ENCODE peak calls at places on chromosomes 6 and 20, in six cellular contexts. One of them, this sample, is unnamed.

GRCh38 chr6:75145976-75146375 is 59.9 kb downstream of the COL12A1 start:
- DNase-seq in NCI-H2081: no peak
- DNase-seq in omental fat pad: no peak
- DNase-seq in HTR-8/SVneo: no peak
- DNase-seq in EL: no peak
- DNase-seq in stimulated activated CD8-positive, alpha-beta memory T cell treated with anti-CD3 and anti-CD28 coated beads, Interleukin-12 subunit alpha, Interleukin-12 subunit beta, amount 100 ng/mL, for 4 hours: no peak
- DNase-seq in this sample: no peak

GRCh38 chr6:128932061-128932460 is 49.1 kb downstream of the LAMA2 start:
- DNase-seq in NCI-H2081: no peak
- DNase-seq in omental fat pad: no peak
- DNase-seq in HTR-8/SVneo: peak
- DNase-seq in EL: peak
- DNase-seq in stimulated activated CD8-positive, alpha-beta memory T cell treated with anti-CD3 and anti-CD28 coated beads, Interleukin-12 subunit alpha, Interleukin-12 subunit beta, amount 100 ng/mL, for 4 hours: no peak
- DNase-seq in this sample: no peak

GRCh38 chr6:157300006-157300405 is 23.3 kb downstream of the TMEM242 start:
- DNase-seq in NCI-H2081: no peak
- DNase-seq in omental fat pad: no peak
- DNase-seq in HTR-8/SVneo: no peak
- DNase-seq in EL: no peak
- DNase-seq in stimulated activated CD8-positive, alpha-beta memory T cell treated with anti-CD3 and anti-CD28 coated beads, Interleukin-12 subunit alpha, Interleukin-12 subunit beta, amount 100 ng/mL, for 4 hours: no peak
- DNase-seq in this sample: no peak

GRCh38 chr6:14475306-14475705 is 357.7 kb downstream of the CD83 start:
- DNase-seq in NCI-H2081: no peak
- DNase-seq in omental fat pad: no peak
- DNase-seq in HTR-8/SVneo: no peak
- DNase-seq in EL: no peak
- DNase-seq in stimulated activated CD8-positive, alpha-beta memory T cell treated with anti-CD3 and anti-CD28 coated beads, Interleukin-12 subunit alpha, Interleukin-12 subunit beta, amount 100 ng/mL, for 4 hours: no peak
- DNase-seq in this sample: no peak

GRCh38 chr6:38684244-38684643 is 18.7 kb downstream of the GLO1 start:
- DNase-seq in NCI-H2081: no peak
- DNase-seq in omental fat pad: no peak
- DNase-seq in HTR-8/SVneo: no peak
- DNase-seq in EL: no peak
- DNase-seq in stimulated activated CD8-positive, alpha-beta memory T cell treated with anti-CD3 and anti-CD28 coated beads, Interleukin-12 subunit alpha, Interleukin-12 subunit beta, amount 100 ng/mL, for 4 hours: no peak
- DNase-seq in this sample: no peak

GRCh38 chr6:11143394-11144371 is 32.2 kb upstream of the ERVFRD-1 start:
- DNase-seq in NCI-H2081: no peak
- DNase-seq in omental fat pad: peak
- DNase-seq in HTR-8/SVneo: peak
- DNase-seq in EL: peak
- DNase-seq in stimulated activated CD8-positive, alpha-beta memory T cell treated with anti-CD3 and anti-CD28 coated beads, Interleukin-12 subunit alpha, Interleukin-12 subunit beta, amount 100 ng/mL, for 4 hours: no peak
- DNase-seq in this sample: no peak

GRCh38 chr6:20830576-20830975 is 296.3 kb downstream of the CDKAL1 start:
- DNase-seq in NCI-H2081: no peak
- DNase-seq in omental fat pad: no peak
- DNase-seq in HTR-8/SVneo: no peak
- DNase-seq in EL: no peak
- DNase-seq in stimulated activated CD8-positive, alpha-beta memory T cell treated with anti-CD3 and anti-CD28 coated beads, Interleukin-12 subunit alpha, Interleukin-12 subunit beta, amount 100 ng/mL, for 4 hours: no peak
- DNase-seq in this sample: no peak

GRCh38 chr20:10653593-10654288 is 20.1 kb downstream of the JAG1 start:
- DNase-seq in NCI-H2081: no peak
- DNase-seq in omental fat pad: no peak
- DNase-seq in HTR-8/SVneo: no peak
- DNase-seq in EL: peak
- DNase-seq in stimulated activated CD8-positive, alpha-beta memory T cell treated with anti-CD3 and anti-CD28 coated beads, Interleukin-12 subunit alpha, Interleukin-12 subunit beta, amount 100 ng/mL, for 4 hours: no peak
- DNase-seq in this sample: peak

GRCh38 chr6:1394591-1395463 is 5.5 kb downstream of the FOXF2 start:
- DNase-seq in NCI-H2081: no peak
- DNase-seq in omental fat pad: no peak
- DNase-seq in HTR-8/SVneo: no peak
- DNase-seq in EL: peak
- DNase-seq in stimulated activated CD8-positive, alpha-beta memory T cell treated with anti-CD3 and anti-CD28 coated beads, Interleukin-12 subunit alpha, Interleukin-12 subunit beta, amount 100 ng/mL, for 4 hours: no peak
- DNase-seq in this sample: no peak